ENCODE peak calls at places on chromosomes 5 and 9, in nine cellular contexts. One of them, this sample, is unnamed.

GRCh38 chr9:73116030-73116429 is 35.6 kb upstream of the ANXA1 start:
- DNase-seq in amniotic stem cell: peak; percentile 55
- DNase-seq in ACHN: peak; percentile 30
- DNase-seq in amygdala: no peak
- DNase-seq in stimulated activated CD8-positive, alpha-beta memory T cell treated with anti-CD3 and anti-CD28 coated beads, Interleukin-12 subunit alpha, Interleukin-12 subunit beta, amount 100 ng/mL, for 1 hour: no peak
- DNase-seq in activated effector memory CD4-positive, alpha-beta T cell treated with anti-CD3 and anti-CD28 coated beads, Interleukin-2, amount 50 U/mL, for 16 hours: no peak
- DNase-seq in naive thymus-derived CD8-positive, alpha-beta T cell: no peak
- DNase-seq in HS-27A: no peak
- DNase-seq in endothelial cell of umbilical vein: no peak
- DNase-seq in this sample: no peak

GRCh38 chr5:180590543-180591248 is 603 bp downstream of the SCGB3A1 start:
- DNase-seq in endothelial cell of umbilical vein: no peak
- DNase-seq in stimulated activated CD8-positive, alpha-beta memory T cell treated with anti-CD3 and anti-CD28 coated beads, Interleukin-12 subunit alpha, Interleukin-12 subunit beta, amount 100 ng/mL, for 1 hour: no peak
- DNase-seq in HS-27A: no peak
- DNase-seq in amniotic stem cell: no peak
- DNase-seq in activated effector memory CD4-positive, alpha-beta T cell treated with anti-CD3 and anti-CD28 coated beads, Interleukin-2, amount 50 U/mL, for 16 hours: no peak
- DNase-seq in naive thymus-derived CD8-positive, alpha-beta T cell: no peak
- DNase-seq in amygdala: no peak
- DNase-seq in ACHN: no peak
- DNase-seq in this sample: no peak

GRCh38 chr9:3906437-3907213 is 380.8 kb upstream of the RFX3 start:
- DNase-seq in naive thymus-derived CD8-positive, alpha-beta T cell: no peak
- DNase-seq in stimulated activated CD8-positive, alpha-beta memory T cell treated with anti-CD3 and anti-CD28 coated beads, Interleukin-12 subunit alpha, Interleukin-12 subunit beta, amount 100 ng/mL, for 1 hour: no peak
- DNase-seq in HS-27A: peak; percentile 50
- DNase-seq in amygdala: no peak
- DNase-seq in activated effector memory CD4-positive, alpha-beta T cell treated with anti-CD3 and anti-CD28 coated beads, Interleukin-2, amount 50 U/mL, for 16 hours: no peak
- DNase-seq in amniotic stem cell: peak; percentile 68
- DNase-seq in ACHN: peak; percentile 79
- DNase-seq in endothelial cell of umbilical vein: peak; percentile 82
- DNase-seq in this sample: no peak

GRCh38 chr5:132008961-132009680 is 2.3 kb downstream of the ACSL6 start:
- DNase-seq in endothelial cell of umbilical vein: no peak
- DNase-seq in stimulated activated CD8-positive, alpha-beta memory T cell treated with anti-CD3 and anti-CD28 coated beads, Interleukin-12 subunit alpha, Interleukin-12 subunit beta, amount 100 ng/mL, for 1 hour: no peak
- DNase-seq in naive thymus-derived CD8-positive, alpha-beta T cell: no peak
- DNase-seq in activated effector memory CD4-positive, alpha-beta T cell treated with anti-CD3 and anti-CD28 coated beads, Interleukin-2, amount 50 U/mL, for 16 hours: peak; percentile 56
- DNase-seq in ACHN: no peak
- DNase-seq in HS-27A: no peak
- DNase-seq in amniotic stem cell: no peak
- DNase-seq in amygdala: no peak
- DNase-seq in this sample: no peak

GRCh38 chr5:54469655-54470054 is 14.2 kb downstream of the HSPB3 start:
- DNase-seq in activated effector memory CD4-positive, alpha-beta T cell treated with anti-CD3 and anti-CD28 coated beads, Interleukin-2, amount 50 U/mL, for 16 hours: no peak
- DNase-seq in naive thymus-derived CD8-positive, alpha-beta T cell: no peak
- DNase-seq in stimulated activated CD8-positive, alpha-beta memory T cell treated with anti-CD3 and anti-CD28 coated beads, Interleukin-12 subunit alpha, Interleukin-12 subunit beta, amount 100 ng/mL, for 1 hour: no peak
- DNase-seq in endothelial cell of umbilical vein: no peak
- DNase-seq in ACHN: no peak
- DNase-seq in amygdala: no peak
- DNase-seq in HS-27A: no peak
- DNase-seq in amniotic stem cell: no peak
- DNase-seq in this sample: no peak

GRCh38 chr5:121949885-121950284 is 11.9 kb upstream of the SRFBP1 start:
- DNase-seq in activated effector memory CD4-positive, alpha-beta T cell treated with anti-CD3 and anti-CD28 coated beads, Interleukin-2, amount 50 U/mL, for 16 hours: no peak
- DNase-seq in ACHN: peak; percentile 57
- DNase-seq in stimulated activated CD8-positive, alpha-beta memory T cell treated with anti-CD3 and anti-CD28 coated beads, Interleukin-12 subunit alpha, Interleukin-12 subunit beta, amount 100 ng/mL, for 1 hour: no peak
- DNase-seq in HS-27A: no peak
- DNase-seq in amygdala: no peak
- DNase-seq in amniotic stem cell: peak; percentile 36
- DNase-seq in naive thymus-derived CD8-positive, alpha-beta T cell: peak; percentile 26
- DNase-seq in endothelial cell of umbilical vein: peak; percentile 46
- DNase-seq in this sample: no peak

GRCh38 chr9:80874276-80874675 is 815.1 kb downstream of the TLE1 start:
- DNase-seq in amygdala: no peak
- DNase-seq in stimulated activated CD8-positive, alpha-beta memory T cell treated with anti-CD3 and anti-CD28 coated beads, Interleukin-12 subunit alpha, Interleukin-12 subunit beta, amount 100 ng/mL, for 1 hour: no peak
- DNase-seq in ACHN: no peak
- DNase-seq in naive thymus-derived CD8-positive, alpha-beta T cell: no peak
- DNase-seq in endothelial cell of umbilical vein: no peak
- DNase-seq in HS-27A: no peak
- DNase-seq in amniotic stem cell: no peak
- DNase-seq in activated effector memory CD4-positive, alpha-beta T cell treated with anti-CD3 and anti-CD28 coated beads, Interleukin-2, amount 50 U/mL, for 16 hours: no peak
- DNase-seq in this sample: no peak

GRCh38 chr9:112582371-112582770 is 95.7 kb downstream of the KIAA1958 start:
- DNase-seq in amniotic stem cell: no peak
- DNase-seq in amygdala: no peak
- DNase-seq in stimulated activated CD8-positive, alpha-beta memory T cell treated with anti-CD3 and anti-CD28 coated beads, Interleukin-12 subunit alpha, Interleukin-12 subunit beta, amount 100 ng/mL, for 1 hour: no peak
- DNase-seq in HS-27A: no peak
- DNase-seq in naive thymus-derived CD8-positive, alpha-beta T cell: no peak
- DNase-seq in endothelial cell of umbilical vein: no peak
- DNase-seq in ACHN: no peak
- DNase-seq in activated effector memory CD4-positive, alpha-beta T cell treated with anti-CD3 and anti-CD28 coated beads, Interleukin-2, amount 50 U/mL, for 16 hours: no peak
- DNase-seq in this sample: no peak

GRCh38 chr5:172901012-172901780 is 58.0 kb upstream of the RPL26L1 start:
- DNase-seq in ACHN: peak; percentile 90
- DNase-seq in amniotic stem cell: no peak
- DNase-seq in HS-27A: no peak
- DNase-seq in endothelial cell of umbilical vein: peak; percentile 68
- DNase-seq in activated effector memory CD4-positive, alpha-beta T cell treated with anti-CD3 and anti-CD28 coated beads, Interleukin-2, amount 50 U/mL, for 16 hours: no peak
- DNase-seq in naive thymus-derived CD8-positive, alpha-beta T cell: no peak
- DNase-seq in amygdala: no peak
- DNase-seq in stimulated activated CD8-positive, alpha-beta memory T cell treated with anti-CD3 and anti-CD28 coated beads, Interleukin-12 subunit alpha, Interleukin-12 subunit beta, amount 100 ng/mL, for 1 hour: no peak
- DNase-seq in this sample: no peak

GRCh38 chr9:13721481-13722235 is 442.2 kb upstream of the MPDZ start:
- DNase-seq in activated effector memory CD4-positive, alpha-beta T cell treated with anti-CD3 and anti-CD28 coated beads, Interleukin-2, amount 50 U/mL, for 16 hours: no peak
- DNase-seq in naive thymus-derived CD8-positive, alpha-beta T cell: no peak
- DNase-seq in ACHN: no peak
- DNase-seq in endothelial cell of umbilical vein: no peak
- DNase-seq in amygdala: no peak
- DNase-seq in stimulated activated CD8-positive, alpha-beta memory T cell treated with anti-CD3 and anti-CD28 coated beads, Interleukin-12 subunit alpha, Interleukin-12 subunit beta, amount 100 ng/mL, for 1 hour: no peak
- DNase-seq in amniotic stem cell: no peak
- DNase-seq in HS-27A: no peak
- DNase-seq in this sample: no peak

GRCh38 chr9:100397867-100398266 is 29.1 kb upstream of the MSANTD3 start:
- DNase-seq in stimulated activated CD8-positive, alpha-beta memory T cell treated with anti-CD3 and anti-CD28 coated beads, Interleukin-12 subunit alpha, Interleukin-12 subunit beta, amount 100 ng/mL, for 1 hour: no peak
- DNase-seq in naive thymus-derived CD8-positive, alpha-beta T cell: no peak
- DNase-seq in endothelial cell of umbilical vein: no peak
- DNase-seq in HS-27A: no peak
- DNase-seq in ACHN: no peak
- DNase-seq in activated effector memory CD4-positive, alpha-beta T cell treated with anti-CD3 and anti-CD28 coated beads, Interleukin-2, amount 50 U/mL, for 16 hours: no peak
- DNase-seq in amygdala: no peak
- DNase-seq in amniotic stem cell: no peak
- DNase-seq in this sample: no peak

GRCh38 chr5:72955143-72955767 is 586 bp upstream of the FCHO2 start:
- DNase-seq in ACHN: peak; percentile 57
- DNase-seq in amniotic stem cell: peak; percentile 67
- DNase-seq in amygdala: no peak
- DNase-seq in activated effector memory CD4-positive, alpha-beta T cell treated with anti-CD3 and anti-CD28 coated beads, Interleukin-2, amount 50 U/mL, for 16 hours: no peak
- DNase-seq in endothelial cell of umbilical vein: no peak
- DNase-seq in naive thymus-derived CD8-positive, alpha-beta T cell: no peak
- DNase-seq in stimulated activated CD8-positive, alpha-beta memory T cell treated with anti-CD3 and anti-CD28 coated beads, Interleukin-12 subunit alpha, Interleukin-12 subunit beta, amount 100 ng/mL, for 1 hour: peak; percentile 1
- DNase-seq in HS-27A: no peak
- DNase-seq in this sample: no peak

This sample was measured in effector CD4-positive, alpha-beta T cell.